ENCODE peak calls at places on chromosome 18, in nine cellular contexts. A, F, L, J, K, V, D, W and N are unnamed samples.

GRCh38 chr18:8763611-8764010 is 58.3 kb downstream of the MTCL1 start:
- DNase-seq in A (peak), F (no peak), J (no peak), V (no peak), W (no peak), L (no peak), K (no peak), D (no peak), N (no peak)

GRCh38 chr18:1999387-1999786 is 571.9 kb downstream of the METTL4 start:
- DNase-seq in K (no peak), F (no peak), A (no peak), V (peak), D (no peak), W (no peak), J (no peak), L (no peak), N (no peak)

GRCh38 chr18:44741070-44741469 is 60.4 kb downstream of the SETBP1 start:
- DNase-seq in A (no peak), V (no peak), W (no peak), J (no peak), K (no peak), F (no peak), D (no peak), L (no peak), N (no peak)

GRCh38 chr18:45850021-45850420 is 24.5 kb downstream of the SIGLEC15 start:
- DNase-seq in V (peak), D (peak), F (peak), K (no peak), J (no peak), L (no peak), W (peak), A (no peak), N (no peak)

GRCh38 chr18:10930078-10930477 is 219.3 kb downstream of the PIEZO2 start:
- DNase-seq in V (no peak), D (no peak), A (no peak), F (no peak), J (no peak), K (no peak), L (no peak), W (no peak), N (no peak)

GRCh38 chr18:56321470-56321869 is 316.9 kb downstream of the TXNL1 start:
- DNase-seq in F (no peak), K (no peak), D (peak), V (no peak), L (no peak), W (no peak), A (no peak), J (peak), N (no peak)

GRCh38 chr18:7567487-7568425 is 640 bp downstream of the PTPRM start:
- DNase-seq in L (peak), W (peak), A (no peak), K (peak), V (peak), D (peak), J (peak), F (peak), N (no peak)

GRCh38 chr18:12944724-12945123 is 3.1 kb upstream of the SEH1L start:
- DNase-seq in J (peak), W (no peak), V (no peak), K (peak), A (peak), D (peak), L (no peak), F (no peak), N (no peak)

GRCh38 chr18:24930974-24931373 is 421.0 kb downstream of the ZNF521 start:
- DNase-seq in V (peak), L (no peak), A (no peak), F (peak), K (no peak), J (no peak), D (no peak), W (no peak), N (no peak)

GRCh38 chr18:26133652-26134051 is at the start of gene PSMA8:
- DNase-seq in V (no peak), F (no peak), L (peak), J (peak), D (no peak), A (no peak), W (no peak), K (no peak), N (no peak)

GRCh38 chr18:45860971-45861370 is 35.5 kb downstream of the SIGLEC15 start:
- DNase-seq in J (no peak), K (no peak), V (no peak), W (no peak), L (no peak), F (no peak), D (no peak), A (no peak), N (no peak)

GRCh38 chr18:26482567-26482966 is 65.8 kb downstream of the KCTD1 start:
- DNase-seq in V (peak), F (no peak), J (no peak), D (no peak), A (peak), K (no peak), L (no peak), W (peak), N (no peak)

GRCh38 chr18:52869942-52870907 is 530.2 kb downstream of the DCC start:
- DNase-seq in D (no peak), V (no peak), A (no peak), L (no peak), W (no peak), K (no peak), J (no peak), F (no peak), N (no peak)

GRCh38 chr18:11845653-11846052 is 5.6 kb upstream of the CHMP1B start:
- DNase-seq in F (no peak), K (no peak), A (no peak), L (no peak), V (no peak), W (no peak), D (no peak), J (no peak), N (no peak)

GRCh38 chr18:76425299-76426101 is 69.5 kb downstream of the ZNF516 start:
- DNase-seq in A (no peak), V (peak), K (no peak), W (no peak), D (peak), F (peak), L (no peak), J (no peak), N (no peak)

GRCh38 chr18:25425030-25425429 is 73.1 kb upstream of the ZNF521 start:
- DNase-seq in J (no peak), W (no peak), V (no peak), K (no peak), A (no peak), L (no peak), F (no peak), D (no peak), N (no peak)

GRCh38 chr18:23136326-23137092 is 1.2 kb downstream of the CABLES1 start:
- DNase-seq in W (no peak), V (peak), D (peak), J (peak), K (no peak), L (peak), F (peak), A (no peak), N (no peak)